ENCODE peak calls at places on chromosomes 16 and 17, in four cellular contexts. B, V, F and Y are unnamed samples.
A peak's percentile ranks its signal among the peaks of the same experiment; 100 is the strongest.

GRCh38 chr16:31513126-31513525 is 4.9 kb upstream of the RUSF1 start:
- DNase-seq in B (no peak), V (peak; percentile 72), F (no peak), Y (peak; percentile 30)

GRCh38 chr17:5055543-5055942 is 20.3 kb upstream of the SLC52A1 start:
- DNase-seq in B (no peak), V (no peak), F (no peak), Y (no peak)

GRCh38 chr16:81060576-81061306 is 16.3 kb downstream of the C16orf46 start:
- DNase-seq in B (no peak), V (no peak), F (no peak), Y (no peak)

GRCh38 chr17:9183297-9183696 is 162.0 kb downstream of the NTN1 start:
- DNase-seq in B (no peak), V (no peak), F (no peak), Y (no peak)

GRCh38 chr17:71759422-71760060 is 361.3 kb upstream of the SOX9 start:
- DNase-seq in B (no peak), V (peak; percentile 30), F (no peak), Y (no peak)

GRCh38 chr17:28871056-28871579 is 16.3 kb downstream of the ERAL1 start:
- DNase-seq in B (no peak), V (no peak), F (no peak), Y (no peak)

GRCh38 chr17:19747829-19748806 is at the start of gene ALDH3A1:
- DNase-seq in B (no peak), V (no peak), F (no peak), Y (no peak)

GRCh38 chr16:30030011-30030685 is 923 bp downstream of the TLCD3B start:
- DNase-seq in B (no peak), V (no peak), F (no peak), Y (no peak)

GRCh38 chr16:67542464-67542863 is 13.8 kb downstream of the RIPOR1 start:
- DNase-seq in B (no peak), V (peak; percentile 76), F (no peak), Y (peak; percentile 71)

GRCh38 chr17:21368545-21369246 is 7.5 kb upstream of the KCNJ12 start:
- DNase-seq in B (no peak), V (no peak), F (no peak), Y (peak; percentile 63)

GRCh38 chr16:28186752-28187151 is 25.0 kb downstream of the XPO6 start:
- DNase-seq in B (no peak), V (peak; percentile 49), F (no peak), Y (no peak)

GRCh38 chr17:27808629-27809028 is 8.3 kb upstream of the NOS2 start:
- DNase-seq in B (no peak), V (no peak), F (no peak), Y (no peak)

GRCh38 chr16:70703041-70703834 is 17.4 kb upstream of the MTSS2 start:
- DNase-seq in B (peak; percentile 82), V (peak; percentile 93), F (peak; percentile 68), Y (peak; percentile 88)

GRCh38 chr16:46482895-46483294 is 138.3 kb downstream of the SHCBP1 start:
- DNase-seq in B (no peak), V (no peak), F (no peak), Y (no peak)

GRCh38 chr17:20103454-20104448 is 94.6 kb downstream of the SPECC1 start:
- DNase-seq in B (no peak), V (no peak), F (no peak), Y (no peak)

GRCh38 chr17:63611354-63611753 is 10.7 kb downstream of the TACO1 start:
- DNase-seq in B (no peak), V (no peak), F (no peak), Y (no peak)

GRCh38 chr16:17343729-17344128 is 127.0 kb downstream of the XYLT1 start:
- DNase-seq in B (no peak), V (no peak), F (no peak), Y (no peak)

GRCh38 chr16:67158637-67159600 is 790 bp downstream of the TRADD start:
- DNase-seq in B (no peak), V (peak; percentile 30), F (peak; percentile 43), Y (peak; percentile 50)

GRCh38 chr16:66899945-66900688 is 18.6 kb downstream of the CDH16 start:
- DNase-seq in B (peak; percentile 86), V (peak; percentile 63), F (peak; percentile 89), Y (peak; percentile 88)

GRCh38 chr17:74085434-74085833 is 118.0 kb upstream of the RPL38 start:
- DNase-seq in B (no peak), V (no peak), F (no peak), Y (peak; percentile 28)

GRCh38 chr16:3129137-3130131 is 5.4 kb upstream of the ZNF213 start:
- DNase-seq in B (peak; percentile 72), V (peak; percentile 77), F (peak; percentile 87), Y (peak; percentile 78)

GRCh38 chr17:52235416-52235960 is 77.0 kb upstream of the CA10 start:
- DNase-seq in B (no peak), V (no peak), F (no peak), Y (no peak)

GRCh38 chr16:49546735-49547134 is 173.1 kb downstream of the C16orf78 start:
- DNase-seq in B (no peak), V (no peak), F (no peak), Y (no peak)

GRCh38 chr16:641326-642188 is at the start of gene MCRIP2:
- DNase-seq in B (peak; percentile 76), V (peak; percentile 58), F (peak; percentile 96), Y (peak; percentile 78)

GRCh38 chr16:82855471-82855870 is 228.7 kb downstream of the CDH13 start:
- DNase-seq in B (no peak), V (peak; percentile 45), F (no peak), Y (no peak)

GRCh38 chr17:46061435-46061834 is 62.4 kb downstream of the STH start:
- DNase-seq in B (no peak), V (no peak), F (no peak), Y (no peak)

GRCh38 chr17:71438631-71439146 is 682.1 kb upstream of the SOX9 start:
- DNase-seq in B (peak; percentile 18), V (peak; percentile 99), F (peak; percentile 10), Y (peak; percentile 51)

GRCh38 chr16:58040496-58040846 is 14.9 kb downstream of the MMP15 start:
- DNase-seq in B (no peak), V (no peak), F (no peak), Y (no peak)

GRCh38 chr17:51496378-51496777 is 236.0 kb downstream of the UTP18 start:
- DNase-seq in B (no peak), V (no peak), F (no peak), Y (no peak)

GRCh38 chr17:61366715-61367413 is 32.8 kb upstream of the TBX2 start:
- DNase-seq in B (no peak), V (no peak), F (peak; percentile 96), Y (peak; percentile 44)

GRCh38 chr16:4847774-4848587 is 700 bp downstream of the UBN1 start:
- DNase-seq in B (peak; percentile 56), V (peak; percentile 66), F (peak; percentile 66), Y (peak; percentile 48)

GRCh38 chr17:73954981-73955380 is 248.5 kb upstream of the RPL38 start:
- DNase-seq in B (no peak), V (no peak), F (no peak), Y (no peak)

GRCh38 chr17:82832881-82833475 is 6.8 kb downstream of the ZNF750 start:
- DNase-seq in B (peak; percentile 6), V (no peak), F (no peak), Y (no peak)

GRCh38 chr17:57926723-57927047 is 28.5 kb downstream of the CUEDC1 start:
- DNase-seq in B (no peak), V (no peak), F (no peak), Y (no peak)

GRCh38 chr17:57925361-57925990 is 29.7 kb downstream of the CUEDC1 start:
- DNase-seq in B (no peak), V (no peak), F (no peak), Y (peak; percentile 98)

GRCh38 chr17:57928898-57929297 is 26.3 kb downstream of the CUEDC1 start:
- DNase-seq in B (no peak), V (no peak), F (no peak), Y (no peak)

GRCh38 chr17:57929392-57929791 is 25.8 kb downstream of the CUEDC1 start:
- DNase-seq in B (no peak), V (no peak), F (no peak), Y (no peak)

DNA sequence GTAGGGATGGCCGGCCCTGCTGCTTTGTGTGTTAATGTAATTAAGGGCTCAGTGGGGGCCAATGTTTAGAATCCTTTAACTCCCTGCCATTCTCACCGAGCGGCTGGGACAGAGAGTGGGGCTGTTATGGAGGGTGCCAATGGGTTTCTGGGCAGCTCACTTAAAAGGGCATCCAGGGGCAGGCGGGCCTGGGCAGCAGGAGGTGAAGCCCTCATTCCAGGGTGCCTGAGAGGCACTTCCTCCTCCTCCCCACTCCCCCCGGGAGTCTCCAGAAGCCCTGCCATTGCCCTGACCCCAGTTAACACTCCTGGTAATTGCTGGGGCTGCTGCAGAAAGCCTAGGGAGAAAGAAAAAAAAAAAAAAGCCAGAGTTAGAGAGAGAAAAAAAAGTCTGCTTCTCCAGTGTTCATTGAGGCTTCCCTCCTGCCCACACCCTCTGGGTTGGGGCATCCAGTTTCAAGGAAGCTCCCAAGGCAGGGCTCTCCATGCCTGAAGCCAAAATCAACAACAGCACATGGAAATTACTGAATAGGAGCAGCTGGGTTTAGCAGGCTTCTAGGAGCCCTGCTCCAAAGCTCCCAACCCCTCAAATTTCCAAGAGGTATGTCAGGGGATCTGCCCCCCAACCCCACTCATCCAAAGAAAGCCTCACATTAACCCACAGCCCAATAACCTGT is 28.0 kb downstream of the CUEDC1 start:
- DNase-seq in B (no peak), V (peak; percentile 84), F (no peak), Y (peak; percentile 92)
- H3K4me1 ChIP-seq in B (peaks cover 68% of the 10 kb centered on the region), V (peaks cover 6% of the 10 kb centered on the region), F (peaks cover 5% of the 10 kb centered on the region), Y (peaks cover 42% of the 10 kb centered on the region)

DNA sequence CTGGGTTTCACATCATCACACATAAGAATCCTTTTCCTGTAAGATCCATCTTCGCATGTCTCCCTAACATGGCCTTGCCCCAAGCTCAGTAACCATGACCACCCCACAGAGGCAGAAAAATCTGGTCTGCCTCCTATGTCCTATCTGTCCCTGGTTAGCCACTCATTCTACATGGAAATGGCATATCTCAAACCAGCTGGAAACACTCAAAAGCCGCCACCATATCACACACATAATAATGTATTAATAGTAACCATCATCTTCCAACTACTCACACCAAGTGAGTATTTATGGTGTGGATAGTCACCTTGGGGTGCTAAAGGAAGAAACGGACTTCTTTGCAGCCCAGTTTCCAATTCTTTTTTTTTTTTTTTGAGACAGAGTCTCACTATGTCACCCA is 11.4 kb downstream of the FAM117A start:
- DNase-seq in B (no peak), V (no peak), F (no peak), Y (no peak)
- H3K4me3 ChIP-seq in B (no peak overlapping the region), V (no peak overlapping the region), F (no peak overlapping the region), Y (no peak overlapping the region)

GRCh38 chr16:72924487-72924886 is 123.4 kb downstream of the ZFHX3 start:
- DNase-seq in B (no peak), V (no peak), F (no peak), Y (no peak)
- H3K4me1 ChIP-seq in B (peaks cover 69% of the 10 kb centered on the region), V (peaks cover 10% of the 10 kb centered on the region), F (peaks cover 17% of the 10 kb centered on the region), Y (peaks cover 4% of the 10 kb centered on the region)

GRCh38 chr16:2007081-2007836 is 2.4 kb downstream of the ZNF598 start:
- DNase-seq in B (no peak), V (no peak), F (no peak), Y (no peak)
- H3K4me3 ChIP-seq in B (no peak overlapping the region), V (peak overlapping the region; percentile 58), F (no peak overlapping the region), Y (no peak overlapping the region)

GRCh38 chr17:30369995-30370394 is 8.7 kb upstream of the CPD start:
- DNase-seq in B (no peak), V (peak; percentile 34), F (no peak), Y (no peak)
- H3K4me1 ChIP-seq in B (no peaks in the 10 kb centered on the region), V (peaks cover 3% of the 10 kb centered on the region), F (no peaks in the 10 kb centered on the region), Y (peaks cover 7% of the 10 kb centered on the region)